ENCODE peak calls at places on chromosomes 5 and 9, in four cellular contexts. M is K562, O is upper lobe of left lung, X is HepG2. A is an unnamed sample.

GRCh38 chr5:119187776-119188529 is 117.1 kb downstream of the DMXL1 start:
- ATAC-seq in M (no peak), O (no peak), X (no peak), A (no peak)

GRCh38 chr9:92963831-92964606 is 16.7 kb downstream of the FGD3 start:
- ATAC-seq in M (peak), O (peak), X (peak), A (no peak)

GRCh38 chr9:70392189-70392588 is 22.3 kb downstream of the KLF9 start:
- ATAC-seq in M (peak), O (peak), X (peak), A (no peak)

GRCh38 chr5:39648539-39649200 is 223.9 kb upstream of the DAB2 start:
- ATAC-seq in M (peak), O (no peak), X (no peak), A (no peak)

GRCh38 chr9:68522954-68523353 is 17.7 kb downstream of the TMEM252 start:
- ATAC-seq in M (no peak), O (no peak), X (no peak), A (no peak)

GRCh38 chr5:141245250-141245717 is at the start of gene PCDHB15:
- ATAC-seq in M (peak), O (no peak), X (peak), A (no peak)

GRCh38 chr5:154793599-154794524 is 38.7 kb downstream of the LARP1 start:
- ATAC-seq in M (no peak), O (no peak), X (no peak), A (no peak)

GRCh38 chr9:75918154-75918553 is 27.7 kb downstream of the PCSK5 start:
- ATAC-seq in M (no peak), O (no peak), X (no peak), A (no peak)

GRCh38 chr9:32899181-32899580 is 102.2 kb downstream of the APTX start:
- ATAC-seq in M (peak), O (no peak), X (no peak), A (no peak)

GRCh38 chr9:98391884-98392283 is 136.4 kb upstream of the TBC1D2 start:
- ATAC-seq in M (no peak), O (no peak), X (no peak), A (no peak)

GRCh38 chr5:79999722-80000121 is 8.7 kb upstream of the MTX3 start:
- ATAC-seq in M (no peak), O (no peak), X (no peak), A (no peak)

GRCh38 chr9:110116543-110116885 is 91.4 kb downstream of the C9orf152 start:
- ATAC-seq in M (no peak), O (peak), X (no peak), A (peak)

GRCh38 chr5:79697222-79698164 is 7.9 kb downstream of the CMYA5 start:
- ATAC-seq in M (peak), O (peak), X (no peak), A (no peak)

GRCh38 chr9:131546336-131547084 is 1.2 kb downstream of the PRRT1B start:
- ATAC-seq in M (no peak), O (peak), X (peak), A (no peak)

GRCh38 chr5:33362915-33363314 is 77.8 kb upstream of the TARS1 start:
- ATAC-seq in M (no peak), O (peak), X (no peak), A (peak)

GRCh38 chr5:14635656-14636055 is 28.9 kb upstream of the OTULIN start:
- ATAC-seq in M (no peak), O (no peak), X (no peak), A (no peak)

GRCh38 chr5:129972774-129973173 is 68.5 kb downstream of the CHSY3 start:
- ATAC-seq in M (no peak), O (no peak), X (no peak), A (no peak)

GRCh38 chr5:129977810-129978209 is 73.5 kb downstream of the CHSY3 start:
- ATAC-seq in M (no peak), O (no peak), X (no peak), A (no peak)

GRCh38 chr5:129971684-129972083 is 67.4 kb downstream of the CHSY3 start:
- ATAC-seq in M (no peak), O (no peak), X (no peak), A (no peak)

DNA sequence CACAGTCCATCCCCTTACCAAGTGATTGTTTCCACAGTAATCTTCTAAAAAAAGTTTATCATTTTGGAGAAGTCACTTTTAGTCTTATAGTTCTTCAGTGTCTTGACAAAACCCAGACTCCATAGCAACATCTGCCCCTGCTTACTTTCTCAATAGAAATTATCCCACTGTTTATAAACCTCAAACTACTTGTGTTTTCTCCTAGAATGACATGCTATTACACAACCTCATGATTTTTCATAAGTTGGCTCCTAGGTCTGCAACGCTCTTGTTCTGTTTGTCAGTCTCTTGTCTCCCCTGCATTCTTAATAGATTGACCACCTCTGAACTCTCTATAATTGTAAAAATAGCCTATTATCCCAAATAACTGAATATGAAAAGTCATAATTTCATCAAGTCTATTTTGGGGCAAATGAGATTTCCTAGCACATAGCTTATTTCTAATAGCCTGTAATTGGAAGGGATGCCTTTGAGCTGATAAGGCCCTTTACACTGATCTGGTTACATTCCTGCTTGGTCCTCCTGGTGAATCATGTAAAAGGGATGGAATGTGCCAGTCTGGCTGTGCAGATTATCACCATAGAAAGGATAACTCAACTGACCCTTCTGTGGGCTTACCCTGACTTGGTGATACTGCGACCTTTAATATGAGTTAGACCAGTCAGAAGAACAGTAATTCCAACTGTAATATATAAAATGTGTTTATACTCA is 69.6 kb downstream of the CHSY3 start:
- ATAC-seq in M (no peak), O (no peak), X (no peak), A (no peak)
- H3K27ac ChIP-seq in M (no peak), O (no peak), X (no peak), A (no peak)

GRCh38 chr5:43008369-43009158 is 31.6 kb downstream of the ANXA2R start:
- ATAC-seq in M (peak), O (peak), X (peak), A (peak)
- TF ChIP-seq POLR2AphosphoS5 in M (peak), O (peak), X (peak), A (peak)

GRCh38 chr5:168031614-168032013 is 259.8 kb upstream of the WWC1 start:
- ATAC-seq in M (no peak), O (no peak), X (no peak), A (no peak)

GRCh38 chr5:168030911-168031310 is 260.5 kb upstream of the WWC1 start:
- ATAC-seq in M (no peak), O (no peak), X (no peak), A (no peak)

GRCh38 chr5:168022761-168023160 is 268.7 kb upstream of the WWC1 start:
- ATAC-seq in M (no peak), O (no peak), X (no peak), A (no peak)

GRCh38 chr5:168023190-168023589 is 268.3 kb upstream of the WWC1 start:
- ATAC-seq in M (no peak), O (no peak), X (no peak), A (no peak)

DNA sequence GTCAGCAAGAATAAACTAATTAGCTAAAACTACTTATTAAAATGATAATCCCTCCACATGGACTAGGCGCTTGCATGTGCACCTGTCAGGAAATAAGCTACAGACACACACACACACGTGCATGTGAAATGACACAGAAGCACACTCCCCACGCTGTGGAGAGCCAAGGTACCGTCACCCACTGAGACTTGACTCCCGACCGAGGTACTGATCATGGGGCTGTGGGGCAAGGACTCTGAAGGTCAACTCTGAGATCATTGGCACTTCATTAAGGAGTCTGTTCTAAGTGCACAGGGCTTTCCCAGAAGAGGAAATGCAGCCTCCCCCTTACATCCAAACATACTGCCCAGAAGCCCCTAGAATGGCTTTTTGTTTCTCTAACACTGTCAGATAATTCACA is 264.4 kb upstream of the WWC1 start:
- ATAC-seq in M (no peak), O (no peak), X (no peak), A (no peak)
- H3K27ac ChIP-seq in M (no peak), O (no peak), X (no peak), A (no peak)

DNA sequence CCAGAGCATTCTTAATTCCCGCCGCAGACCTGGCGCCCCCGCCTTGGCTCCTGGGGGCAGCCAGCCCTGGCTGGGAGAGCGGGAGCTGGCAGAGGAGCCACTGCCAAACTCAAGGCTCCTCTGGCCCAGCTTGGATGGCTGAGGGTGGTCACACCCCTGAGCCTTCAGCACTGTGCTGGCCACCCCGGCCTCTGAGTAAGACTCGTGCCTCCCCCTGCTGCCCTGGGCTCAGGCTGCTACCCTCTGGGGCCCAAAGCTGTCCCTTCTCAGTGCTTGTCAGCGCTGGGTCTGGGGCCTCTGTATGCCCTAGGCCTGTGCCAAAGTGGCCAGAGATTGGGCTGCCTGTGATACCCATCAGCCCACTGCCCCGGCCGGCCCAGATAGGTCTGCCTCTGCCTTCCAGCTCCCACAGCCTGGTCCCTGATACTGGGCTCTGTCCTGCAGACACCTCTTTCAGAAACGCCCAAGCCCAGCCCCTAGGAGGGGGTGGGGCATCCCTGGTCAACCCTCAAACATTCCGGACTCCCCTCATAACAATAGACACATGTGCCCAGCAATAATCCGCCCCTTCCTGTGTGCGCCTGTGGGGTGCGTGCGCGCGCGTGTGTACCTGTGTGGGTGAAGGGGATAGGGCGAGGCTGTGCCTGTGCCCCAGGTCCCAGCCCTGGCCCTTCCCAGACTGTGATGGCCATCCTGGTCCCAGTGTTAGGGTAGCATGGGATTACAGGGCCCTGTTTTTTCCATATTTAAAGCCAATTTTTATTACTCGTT is 4.4 kb upstream of the PRR7 start:
- ATAC-seq in M (no peak), O (no peak), X (no peak), A (no peak)
- TF ChIP-seq POLR2AphosphoS5 in M (no peak), O (no peak), X (no peak), A (no peak)